ENCODE peak calls at places on chromosomes 12 and 14, in four cellular contexts. S, F, Z and O are unnamed samples.

GRCh38 chr14:104792101-104792884 is 3.3 kb downstream of the AKT1 start:
- DNase-seq in S (no peak), F (peak), Z (no peak), O (no peak)

GRCh38 chr12:70052931-70053497 is 190.2 kb upstream of the CNOT2 start:
- DNase-seq in S (peak), F (peak), Z (peak), O (peak)

GRCh38 chr12:107736914-107737313 is 24.0 kb downstream of the PRDM4 start:
- DNase-seq in S (peak), F (no peak), Z (no peak), O (no peak)

GRCh38 chr12:34605955-34606748 is 583.9 kb downstream of the ALG10 start:
- DNase-seq in S (no peak), F (no peak), Z (no peak), O (no peak)

GRCh38 chr12:94941440-94941862 is 62.0 kb downstream of the NDUFA12 start:
- DNase-seq in S (no peak), F (peak), Z (peak), O (peak)

GRCh38 chr14:20327005-20327869 is 5.8 kb downstream of the CCNB1IP1 start:
- DNase-seq in S (peak), F (peak), Z (peak), O (peak)

GRCh38 chr12:39161686-39162085 is 256.3 kb upstream of the CPNE8 start:
- DNase-seq in S (no peak), F (no peak), Z (no peak), O (no peak)

GRCh38 chr14:65303185-65303901 is 109.2 kb upstream of the FUT8 start:
- DNase-seq in S (no peak), F (no peak), Z (peak), O (peak)

GRCh38 chr12:96266238-96266637 is 72.1 kb downstream of the ELK3 start:
- DNase-seq in S (no peak), F (no peak), Z (no peak), O (no peak)

GRCh38 chr14:49852351-49853157 is at the start of gene NEMF:
- DNase-seq in S (peak), F (peak), Z (peak), O (peak)

GRCh38 chr12:90510948-90511347 is 444.0 kb downstream of the CCER1 start:
- DNase-seq in S (no peak), F (no peak), Z (peak), O (peak)

GRCh38 chr14:76615331-76615730 is 145.9 kb upstream of the VASH1 start:
- DNase-seq in S (no peak), F (no peak), Z (no peak), O (no peak)

GRCh38 chr12:94571556-94571955 is 78.8 kb downstream of the TMCC3 start:
- DNase-seq in S (no peak), F (peak), Z (peak), O (peak)

GRCh38 chr12:52527121-52527800 is 7.1 kb upstream of the KRT5 start:
- DNase-seq in S (no peak), F (no peak), Z (no peak), O (no peak)

GRCh38 chr12:68349083-68349700 is 17.0 kb upstream of the MDM1 start:
- DNase-seq in S (no peak), F (no peak), Z (no peak), O (peak)

GRCh38 chr12:83945871-83946270 is 966.7 kb downstream of the SLC6A15 start:
- DNase-seq in S (no peak), F (no peak), Z (peak), O (peak)

GRCh38 chr12:105705765-105706164 is 375.3 kb downstream of the C12orf75 start:
- DNase-seq in S (peak), F (peak), Z (peak), O (peak)